ENCODE peak calls at places on chromosome 10, in seven cellular contexts. L is neural progenitor cell, E is cardiac muscle cell, W is IMR-90, I is heart left ventricle, K is GM23338, M is esophagus squamous epithelium. P is an unnamed sample.

GRCh38 chr10:69801094-69801433 is 642 bp upstream of the COL13A1 start:
- DNase-seq in L (peak), E (peak), W (peak), I (peak), K (peak), M (no peak), P (no peak)

GRCh38 chr10:98446121-98446655 is 547 bp downstream of the HPS1 start:
- DNase-seq in L (peak), E (peak), W (peak), I (no peak), K (peak), M (no peak), P (no peak)

GRCh38 chr10:118775478-118775877 is 20.7 kb upstream of the CACUL1 start:
- DNase-seq in L (no peak), E (peak), W (no peak), I (no peak), K (no peak), M (no peak), P (no peak)

GRCh38 chr10:89189211-89189734 is 17.8 kb downstream of the CH25H start:
- DNase-seq in L (no peak), E (no peak), W (no peak), I (no peak), K (no peak), M (no peak), P (no peak)

GRCh38 chr10:75049316-75050285 is 61.9 kb upstream of the SAMD8 start:
- DNase-seq in L (peak), E (peak), W (no peak), I (no peak), K (no peak), M (no peak), P (no peak)

GRCh38 chr10:3471497-3471896 is 298.9 kb upstream of the PITRM1 start:
- DNase-seq in L (no peak), E (no peak), W (no peak), I (no peak), K (no peak), M (no peak), P (no peak)

GRCh38 chr10:57849726-57850357 is 417.9 kb downstream of the IPMK start:
- DNase-seq in L (no peak), E (peak), W (peak), I (no peak), K (peak), M (no peak), P (no peak)

GRCh38 chr10:75108684-75109458 is 2.6 kb upstream of the SAMD8 start:
- DNase-seq in L (peak), E (peak), W (no peak), I (peak), K (peak), M (no peak), P (no peak)

GRCh38 chr10:67695555-67695954 is 440 bp downstream of the CTNNA3 start:
- DNase-seq in L (no peak), E (peak), W (no peak), I (no peak), K (no peak), M (no peak), P (no peak)

DNA sequence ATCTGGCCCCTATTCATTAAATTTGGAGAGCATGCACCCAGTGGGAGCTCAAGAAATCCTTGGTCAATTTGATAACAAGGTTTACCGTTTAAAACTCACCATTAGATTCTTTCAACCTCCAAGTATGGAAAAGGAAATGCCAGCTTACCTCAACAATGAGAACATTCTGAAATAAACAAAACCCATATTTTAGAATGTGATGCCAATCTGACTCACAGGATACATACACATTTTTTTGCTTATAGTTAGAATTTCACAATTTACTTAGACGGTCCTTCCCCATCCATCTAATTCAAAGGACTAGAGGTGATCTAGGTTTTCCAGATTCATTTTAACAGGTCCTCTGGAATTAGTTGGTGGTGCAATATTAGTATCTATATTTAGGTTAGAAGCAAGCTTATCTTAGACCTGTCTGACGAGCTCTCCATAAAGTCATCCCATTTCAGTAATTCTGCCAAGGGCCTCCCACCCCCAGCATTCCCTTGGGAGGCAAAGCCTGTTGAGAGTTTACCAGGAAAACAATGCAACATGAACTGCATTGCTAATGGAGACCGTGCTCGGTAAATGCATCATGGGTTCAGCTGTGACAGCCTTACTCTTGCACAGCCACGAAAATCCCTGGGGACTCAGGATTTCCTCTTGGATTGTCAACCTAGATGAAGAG is 94.0 kb downstream of the PRTFDC1 start:
- DNase-seq in L (no peak), E (peak), W (peak), I (peak), K (peak), M (no peak), P (no peak)
- H3K27ac ChIP-seq in L (no peak), E (peak), W (peak), I (no peak), K (no peak), M (no peak), P (no peak)

GRCh38 chr10:121356187-121356586 is 242.1 kb downstream of the FGFR2 start:
- DNase-seq in L (no peak), E (no peak), W (no peak), I (no peak), K (no peak), M (no peak), P (no peak)

GRCh38 chr10:121365566-121365965 is 232.7 kb downstream of the FGFR2 start:
- DNase-seq in L (no peak), E (no peak), W (no peak), I (no peak), K (peak), M (no peak), P (no peak)

GRCh38 chr10:121357323-121357835 is 240.9 kb downstream of the FGFR2 start:
- DNase-seq in L (no peak), E (no peak), W (no peak), I (no peak), K (no peak), M (no peak), P (no peak)

GRCh38 chr10:121362026-121362425 is 236.2 kb downstream of the FGFR2 start:
- DNase-seq in L (no peak), E (no peak), W (no peak), I (no peak), K (no peak), M (no peak), P (no peak)
- H3K27ac ChIP-seq in L (no peak), E (peak), W (no peak), I (no peak), K (no peak), M (no peak), P (no peak)

GRCh38 chr10:124251317-124251716 is 157.9 kb upstream of the CHST15 start:
- DNase-seq in L (no peak), E (no peak), W (no peak), I (no peak), K (no peak), M (no peak), P (no peak)
- H3K27ac ChIP-seq in L (no peak), E (no peak), W (no peak), I (peak), K (no peak), M (no peak), P (no peak)

DNA sequence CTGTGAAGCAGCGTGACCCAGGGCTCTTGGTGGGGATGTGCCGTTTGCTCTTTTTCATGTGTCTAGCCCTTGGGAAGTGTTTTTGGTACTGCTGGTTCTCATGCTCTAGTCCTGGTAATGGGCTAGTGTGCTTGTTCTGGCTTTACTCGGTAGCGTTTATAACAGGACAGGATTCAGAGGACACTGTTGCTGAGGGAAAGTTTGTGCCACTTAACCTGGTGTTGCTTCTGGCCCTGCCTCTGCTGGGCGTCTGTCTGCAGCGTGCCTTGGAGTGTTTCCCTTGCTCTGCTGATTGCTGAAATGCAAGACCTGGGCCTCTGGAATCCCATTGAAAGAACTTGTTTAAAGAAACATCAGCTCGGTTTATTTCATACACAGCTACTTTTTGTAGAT is 35.0 kb downstream of the INPP5A start:
- DNase-seq in L (peak), E (peak), W (peak), I (no peak), K (no peak), M (no peak), P (no peak)
- H3K27ac ChIP-seq in L (no peak), E (peak), W (no peak), I (peak), K (peak), M (no peak), P (no peak)

GRCh38 chr10:11741608-11742007 is 574 bp upstream of the ECHDC3 start:
- DNase-seq in L (no peak), E (no peak), W (no peak), I (no peak), K (no peak), M (no peak), P (no peak)

GRCh38 chr10:11742779-11743298 is 657 bp downstream of the ECHDC3 start:
- DNase-seq in L (no peak), E (peak), W (no peak), I (peak), K (peak), M (no peak), P (no peak)

GRCh38 chr10:11740907-11741306 is 1.3 kb upstream of the ECHDC3 start:
- DNase-seq in L (no peak), E (no peak), W (no peak), I (no peak), K (no peak), M (no peak), P (no peak)

GRCh38 chr10:11743461-11744338 is 1.5 kb downstream of the ECHDC3 start:
- DNase-seq in L (no peak), E (no peak), W (no peak), I (no peak), K (no peak), M (no peak), P (no peak)

DNA sequence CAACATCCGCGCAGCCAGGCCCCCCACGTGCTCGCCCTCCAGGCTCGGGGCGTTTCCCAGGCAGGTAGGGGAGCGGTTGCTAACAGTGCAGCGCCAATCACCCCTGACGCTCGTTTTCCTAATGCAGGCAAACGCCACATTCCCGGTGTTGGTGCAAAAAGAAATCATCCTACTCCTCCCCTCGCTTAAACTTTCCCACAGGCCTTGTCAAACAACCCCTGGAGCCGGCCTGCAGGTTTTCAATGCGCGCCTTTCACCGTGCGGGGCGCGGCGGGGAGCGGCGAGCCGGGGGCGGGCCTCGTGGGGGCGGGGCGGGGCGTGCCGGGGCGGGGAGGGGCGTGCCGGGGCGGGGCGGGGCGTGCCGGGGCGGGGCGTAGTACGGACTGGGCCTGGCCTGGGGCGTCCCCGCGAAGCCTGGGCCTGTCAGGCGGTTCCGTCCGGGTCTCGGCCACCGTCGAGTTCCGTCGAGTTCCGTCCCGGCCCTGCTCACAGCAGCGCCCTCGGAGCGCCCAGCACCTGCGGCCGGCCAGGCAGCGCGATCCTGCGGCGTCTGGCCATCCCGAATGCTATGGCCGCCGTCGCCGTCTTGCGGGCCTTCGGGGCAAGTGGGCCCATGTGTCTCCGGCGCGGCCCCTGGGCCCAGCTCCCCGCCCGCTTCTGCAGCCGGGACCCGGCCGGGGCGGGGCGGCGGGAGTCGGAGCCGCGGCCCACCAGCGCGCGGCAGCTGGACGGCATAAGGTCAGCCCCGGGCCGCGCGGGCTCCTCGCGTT is at the start of gene ECHDC3:
- DNase-seq in L (peak), E (peak), W (no peak), I (peak), K (peak), M (peak), P (peak)
- H3K27ac ChIP-seq in L (no peak), E (no peak), W (no peak), I (peak), K (peak), M (peak), P (no peak)